ENCODE peak calls at places on chromosome X, in eight cellular contexts. K is heart right ventricle, O is choroid plexus epithelial cell, J is fibroblast of lung, H is AG04449, B is astrocyte of the cerebellum, U is epithelial cell of esophagus, C is testis. S is an unnamed sample.

GRCh38 chrX:13851996-13852695 is 35.3 kb upstream of the GPM6B start:
- DNase-seq in K (no peak), O (no peak), J (no peak), H (no peak), B (no peak), U (no peak), C (no peak), S (no peak)

GRCh38 chrX:136497556-136498048 is at the start of gene HTATSF1:
- DNase-seq in K (peak), O (no peak), J (no peak), H (no peak), B (no peak), U (no peak), C (no peak), S (no peak)

GRCh38 chrX:103658681-103659433 is 27.6 kb downstream of the MORF4L2 start:
- DNase-seq in K (no peak), O (no peak), J (no peak), H (no peak), B (no peak), U (no peak), C (no peak), S (no peak)

GRCh38 chrX:152635941-152636340 is 1.8 kb upstream of the GABRQ start:
- DNase-seq in K (no peak), O (peak), J (peak), H (peak), B (peak), U (peak), C (peak), S (peak)

GRCh38 chrX:20067709-20068315 is 48.9 kb downstream of the MAP7D2 start:
- DNase-seq in K (peak), O (peak), J (peak), H (peak), B (peak), U (peak), C (peak), S (peak)

GRCh38 chrX:150234126-150234525 is 129.0 kb upstream of the MAMLD1 start:
- DNase-seq in K (no peak), O (peak), J (peak), H (no peak), B (no peak), U (no peak), C (no peak), S (no peak)

GRCh38 chrX:24148535-24149345 is 789 bp upstream of the ZFX start:
- DNase-seq in K (no peak), O (peak), J (peak), H (no peak), B (no peak), U (no peak), C (no peak), S (no peak)

GRCh38 chrX:46770006-46770816 is 11.3 kb upstream of the SLC9A7 start:
- DNase-seq in K (no peak), O (peak), J (peak), H (no peak), B (no peak), U (peak), C (no peak), S (no peak)

GRCh38 chrX:129980043-129980442 is 2.4 kb upstream of the BCORL1 start:
- DNase-seq in K (peak), O (no peak), J (no peak), H (no peak), B (no peak), U (no peak), C (peak), S (no peak)

GRCh38 chrX:78165425-78165824 is 26.0 kb upstream of the TAF9B start:
- DNase-seq in K (no peak), O (no peak), J (no peak), H (no peak), B (no peak), U (no peak), C (no peak), S (no peak)

GRCh38 chrX:69025802-69026301 is 139.4 kb downstream of the PJA1 start:
- DNase-seq in K (no peak), O (peak), J (peak), H (no peak), B (no peak), U (peak), C (no peak), S (no peak)

GRCh38 chrX:18101087-18101486 is 119.6 kb downstream of the BEND2 start:
- DNase-seq in K (no peak), O (no peak), J (no peak), H (no peak), B (no peak), U (no peak), C (no peak), S (no peak)

GRCh38 chrX:16826207-16826606 is 39.9 kb downstream of the TXLNG start:
- DNase-seq in K (no peak), O (peak), J (peak), H (no peak), B (no peak), U (peak), C (no peak), S (peak)

GRCh38 chrX:49186125-49187027 is at the start of gene PRICKLE3:
- DNase-seq in K (peak), O (peak), J (peak), H (no peak), B (no peak), U (peak), C (peak), S (no peak)

GRCh38 chrX:41475166-41475565 is 28.0 kb downstream of the NYX start:
- DNase-seq in K (no peak), O (no peak), J (no peak), H (no peak), B (no peak), U (no peak), C (no peak), S (no peak)

GRCh38 chrX:150966235-150966634 is 16.9 kb upstream of the HMGB3 start:
- DNase-seq in K (no peak), O (no peak), J (no peak), H (no peak), B (no peak), U (no peak), C (no peak), S (no peak)

GRCh38 chrX:64439551-64439950 is 44.3 kb upstream of the MTMR8 start:
- DNase-seq in K (no peak), O (no peak), J (no peak), H (no peak), B (no peak), U (no peak), C (no peak), S (no peak)

GRCh38 chrX:3788494-3789233 is 75.2 kb upstream of the PRKX start:
- DNase-seq in K (no peak), O (no peak), J (no peak), H (no peak), B (no peak), U (no peak), C (no peak), S (no peak)
- TF ChIP-seq CTCF in K (no peak), O (peak), J (no peak), H (no peak), B (no peak), U (no peak), C (no peak), S (no peak)

DNA sequence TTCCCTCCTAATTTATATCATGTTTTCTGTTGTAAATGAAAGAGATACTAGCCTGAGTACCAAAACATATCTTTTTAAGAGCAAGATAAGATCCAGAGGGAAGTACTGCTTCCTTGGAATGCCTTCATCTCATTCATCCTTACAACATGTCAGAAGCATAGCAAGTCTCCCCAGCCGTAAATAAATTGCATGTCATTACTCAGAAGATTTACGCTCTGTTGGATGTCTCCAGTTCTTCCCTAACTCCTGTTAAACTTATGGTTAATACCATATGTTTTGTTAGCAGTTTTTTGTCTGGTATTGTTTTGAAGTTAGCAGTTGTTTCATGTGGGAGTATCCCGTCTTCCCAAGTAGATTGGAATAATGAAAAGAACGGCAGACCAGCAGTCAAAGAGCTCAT is 7.5 kb upstream of the GPC3 start:
- DNase-seq in K (no peak), O (no peak), J (no peak), H (no peak), B (no peak), U (no peak), C (no peak), S (no peak)
- TF ChIP-seq CTCF in K (no peak), O (no peak), J (no peak), H (no peak), B (no peak), U (no peak), C (no peak), S (no peak)

DNA sequence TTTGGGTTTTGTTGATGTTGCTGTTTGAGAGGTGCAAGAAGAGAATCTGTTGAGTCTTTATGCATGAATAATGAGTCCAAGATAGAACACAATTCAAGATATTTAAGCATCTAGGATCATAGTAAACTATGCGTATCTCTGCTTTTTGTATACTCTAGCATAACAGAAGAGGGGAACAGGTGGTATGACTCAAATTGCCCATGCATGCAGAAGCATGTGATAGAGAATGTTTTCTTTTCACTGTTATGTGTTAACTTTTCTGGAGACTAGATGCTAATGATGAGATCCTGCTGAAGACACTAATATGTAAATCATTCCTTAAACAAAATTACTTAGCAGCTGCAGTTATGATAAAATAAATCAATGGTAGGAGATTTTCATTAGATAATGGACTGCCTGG is 165.3 kb upstream of the FTHL17 start:
- DNase-seq in K (no peak), O (no peak), J (no peak), H (no peak), B (no peak), U (no peak), C (no peak), S (no peak)
- TF ChIP-seq CTCF in K (no peak), O (no peak), J (no peak), H (no peak), B (no peak), U (no peak), C (no peak), S (no peak)

DNA sequence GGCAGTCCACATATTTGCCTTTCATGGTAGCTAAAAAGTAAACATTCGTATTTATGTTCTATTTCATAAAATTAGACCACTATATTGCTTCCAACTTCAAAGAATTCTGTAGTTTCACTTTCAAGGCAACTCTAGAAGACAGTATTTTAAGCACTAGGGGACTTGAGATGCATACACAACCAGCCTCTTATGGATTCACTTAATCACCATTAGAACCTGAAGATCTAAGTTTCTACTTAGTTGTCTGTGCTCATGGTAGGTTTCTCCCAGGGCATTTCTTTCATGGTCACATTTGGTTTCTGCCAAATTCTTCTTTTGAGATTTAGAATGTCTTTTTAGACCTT is 209.9 kb upstream of the HCCS start:
- DNase-seq in K (no peak), O (no peak), J (no peak), H (no peak), B (no peak), U (no peak), C (no peak), S (no peak)
- TF ChIP-seq CTCF in K (no peak), O (no peak), J (no peak), H (no peak), B (no peak), U (no peak), C (no peak), S (no peak)